ENCODE peak calls at places on chromosomes 4 and X, in nine cellular contexts. L is CD4-positive, alpha-beta T cell; M is tibial artery; P is lower leg skin; Y is heart right ventricle; A is CD8-positive, alpha-beta T cell; V is cardiac fibroblast; Z is stomach; T is left ventricle myocardium inferior. F is an unnamed sample.

GRCh38 chr4:834368-835147 is 8.6 kb upstream of the CPLX1 start:
- DNase-seq in Z (no peak), P (no peak), V (no peak), A (no peak), T (no peak), M (no peak), L (no peak), Y (no peak), F (no peak)

GRCh38 chr4:5722328-5722727 is 11.3 kb downstream of the EVC start:
- DNase-seq in Y (no peak), A (no peak), T (no peak), M (no peak), V (peak), L (no peak), P (no peak), Z (no peak), F (no peak)

GRCh38 chrX:84909151-84909550 is 94.5 kb upstream of the APOOL start:
- DNase-seq in T (no peak), V (peak), Y (no peak), L (no peak), A (no peak), M (no peak), P (no peak), Z (no peak), F (no peak)

GRCh38 chr4:3384771-3385701 is 56.7 kb upstream of the HGFAC start:
- DNase-seq in T (peak), A (no peak), Z (no peak), M (peak), L (no peak), V (no peak), P (peak), Y (peak), F (no peak)

GRCh38 chr4:132709024-132709423 is 440.1 kb upstream of the PCDH10 start:
- DNase-seq in A (no peak), L (no peak), T (no peak), P (no peak), V (no peak), Y (no peak), Z (no peak), M (no peak), F (no peak)

GRCh38 chr4:39274503-39274902 is 91.7 kb downstream of the RFC1 start:
- DNase-seq in L (no peak), M (no peak), T (no peak), P (no peak), Z (no peak), Y (no peak), V (no peak), A (no peak), F (no peak)

GRCh38 chr4:2411786-2412510 is 6.5 kb downstream of the ZFYVE28 start:
- DNase-seq in Y (no peak), Z (no peak), V (no peak), A (no peak), P (no peak), L (no peak), T (no peak), M (no peak), F (no peak)

GRCh38 chr4:140106277-140106842 is 47.6 kb downstream of the MAML3 start:
- DNase-seq in V (no peak), T (no peak), M (no peak), P (no peak), Z (no peak), A (no peak), Y (no peak), L (no peak), F (no peak)

GRCh38 chr4:74054483-74055032 is 16.1 kb upstream of the CXCL3 start:
- DNase-seq in A (no peak), Z (no peak), P (no peak), L (no peak), M (no peak), T (no peak), V (no peak), Y (no peak), F (no peak)

GRCh38 chrX:43505759-43506158 is 150.3 kb upstream of the MAOA start:
- DNase-seq in T (no peak), P (no peak), V (no peak), Z (no peak), Y (no peak), M (no peak), L (no peak), A (no peak), F (no peak)

GRCh38 chr4:3372933-3373465 is 68.8 kb upstream of the HGFAC start:
- DNase-seq in Y (peak), P (peak), T (peak), M (peak), Z (peak), L (no peak), A (no peak), V (no peak), F (no peak)

GRCh38 chr4:182642831-182643230 is 274.4 kb downstream of the DCTD start:
- DNase-seq in Y (no peak), T (no peak), P (no peak), V (peak), Z (no peak), M (no peak), A (no peak), L (no peak), F (no peak)

GRCh38 chr4:28702571-28702970 is 1841.9 kb downstream of the STIM2 start:
- DNase-seq in L (no peak), T (no peak), Z (no peak), A (no peak), P (no peak), V (peak), Y (no peak), M (no peak), F (no peak)

GRCh38 chr4:40688446-40689095 is 58.9 kb upstream of the RBM47 start:
- DNase-seq in T (no peak), A (no peak), L (no peak), M (no peak), Z (no peak), V (no peak), P (no peak), Y (no peak), F (no peak)

GRCh38 chrX:31366076-31366475 is 294.2 kb upstream of the FTHL17 start:
- DNase-seq in Y (no peak), L (no peak), P (no peak), Z (no peak), V (no peak), A (no peak), T (no peak), M (no peak), F (no peak)

GRCh38 chrX:65668362-65669310 is 1.2 kb downstream of the MSN start:
- DNase-seq in Z (peak), A (peak), T (peak), M (peak), V (peak), P (peak), Y (peak), L (peak), F (no peak)

GRCh38 chrX:131392666-131393065 is 103.6 kb upstream of the IGSF1 start:
- DNase-seq in Y (no peak), M (no peak), V (no peak), T (no peak), A (no peak), L (no peak), Z (no peak), P (no peak), F (no peak)

GRCh38 chrX:68920541-68920940 is 91.7 kb downstream of the EFNB1 start:
- DNase-seq in V (no peak), A (no peak), M (no peak), L (no peak), Z (no peak), Y (peak), P (no peak), T (no peak), F (no peak)

GRCh38 chr4:94889523-94889922 is 131.8 kb downstream of the BMPR1B start:
- DNase-seq in L (no peak), Z (no peak), M (no peak), T (no peak), V (no peak), A (no peak), P (no peak), Y (no peak), F (no peak)

GRCh38 chr4:94889961-94890360 is 132.2 kb downstream of the BMPR1B start:
- DNase-seq in A (no peak), V (peak), P (no peak), L (no peak), M (no peak), Y (no peak), T (no peak), Z (no peak), F (no peak)

GRCh38 chr4:94895081-94895480 is 137.3 kb downstream of the BMPR1B start:
- DNase-seq in Z (no peak), P (no peak), A (no peak), Y (no peak), M (no peak), V (peak), L (no peak), T (no peak), F (no peak)

GRCh38 chr4:94890579-94890978 is 132.8 kb downstream of the BMPR1B start:
- DNase-seq in L (no peak), P (no peak), T (no peak), Z (no peak), A (no peak), M (no peak), Y (no peak), V (no peak), F (no peak)

GRCh38 chr4:94892051-94892450 is 134.3 kb downstream of the BMPR1B start:
- DNase-seq in T (no peak), P (no peak), Y (no peak), V (peak), Z (no peak), L (no peak), M (no peak), A (no peak), F (no peak)
- TF ChIP-seq CTCF in T (no peak), P (no peak), Y (no peak), V (no peak), Z (no peak), L (no peak), M (no peak), A (no peak), F (no peak)

GRCh38 chr4:97404876-97405523 is 738.3 kb downstream of the STPG2 start:
- DNase-seq in A (no peak), V (no peak), Z (no peak), L (no peak), P (no peak), T (no peak), M (no peak), Y (no peak), F (no peak)
- TF ChIP-seq CTCF in A (no peak), V (no peak), Z (no peak), L (no peak), P (no peak), T (no peak), M (no peak), Y (no peak), F (no peak)

GRCh38 chrX:79511799-79512198 is 144.7 kb upstream of the ITM2A start:
- DNase-seq in L (no peak), T (no peak), A (no peak), M (no peak), P (no peak), Z (no peak), V (no peak), Y (no peak), F (no peak)

DNA sequence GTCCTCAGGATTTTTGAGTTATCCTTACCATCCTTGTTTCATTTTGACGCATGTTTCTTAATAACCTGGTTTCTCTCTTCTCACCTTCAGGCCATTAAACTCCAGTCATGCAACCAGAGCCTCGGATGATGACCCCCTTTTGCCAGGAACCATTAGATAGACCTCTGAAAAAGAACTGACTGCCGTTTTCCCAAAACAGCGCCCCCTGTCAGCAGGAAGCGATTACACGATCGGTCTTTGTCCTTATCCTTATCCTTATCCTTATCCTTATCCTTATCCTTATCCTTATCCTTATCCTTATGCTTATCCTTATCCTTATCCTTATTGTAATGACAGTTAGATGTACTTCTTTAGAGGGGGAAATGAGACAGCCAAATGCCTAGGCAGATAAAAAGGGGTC is 148.4 kb upstream of the ITM2A start:
- DNase-seq in V (no peak), A (no peak), P (no peak), Z (no peak), M (no peak), Y (no peak), L (no peak), T (no peak), F (no peak)
- TF ChIP-seq CTCF in V (no peak), A (no peak), P (no peak), Z (no peak), M (no peak), Y (no peak), L (no peak), T (no peak), F (no peak)

GRCh38 chr4:36414248-36414647 is 132.8 kb downstream of the DTHD1 start:
- DNase-seq in L (no peak), Z (no peak), V (peak), M (no peak), T (no peak), P (no peak), Y (no peak), A (no peak), F (no peak)
- TF ChIP-seq CTCF in L (no peak), Z (no peak), V (no peak), M (no peak), T (no peak), P (no peak), Y (peak), A (no peak), F (peak)

DNA sequence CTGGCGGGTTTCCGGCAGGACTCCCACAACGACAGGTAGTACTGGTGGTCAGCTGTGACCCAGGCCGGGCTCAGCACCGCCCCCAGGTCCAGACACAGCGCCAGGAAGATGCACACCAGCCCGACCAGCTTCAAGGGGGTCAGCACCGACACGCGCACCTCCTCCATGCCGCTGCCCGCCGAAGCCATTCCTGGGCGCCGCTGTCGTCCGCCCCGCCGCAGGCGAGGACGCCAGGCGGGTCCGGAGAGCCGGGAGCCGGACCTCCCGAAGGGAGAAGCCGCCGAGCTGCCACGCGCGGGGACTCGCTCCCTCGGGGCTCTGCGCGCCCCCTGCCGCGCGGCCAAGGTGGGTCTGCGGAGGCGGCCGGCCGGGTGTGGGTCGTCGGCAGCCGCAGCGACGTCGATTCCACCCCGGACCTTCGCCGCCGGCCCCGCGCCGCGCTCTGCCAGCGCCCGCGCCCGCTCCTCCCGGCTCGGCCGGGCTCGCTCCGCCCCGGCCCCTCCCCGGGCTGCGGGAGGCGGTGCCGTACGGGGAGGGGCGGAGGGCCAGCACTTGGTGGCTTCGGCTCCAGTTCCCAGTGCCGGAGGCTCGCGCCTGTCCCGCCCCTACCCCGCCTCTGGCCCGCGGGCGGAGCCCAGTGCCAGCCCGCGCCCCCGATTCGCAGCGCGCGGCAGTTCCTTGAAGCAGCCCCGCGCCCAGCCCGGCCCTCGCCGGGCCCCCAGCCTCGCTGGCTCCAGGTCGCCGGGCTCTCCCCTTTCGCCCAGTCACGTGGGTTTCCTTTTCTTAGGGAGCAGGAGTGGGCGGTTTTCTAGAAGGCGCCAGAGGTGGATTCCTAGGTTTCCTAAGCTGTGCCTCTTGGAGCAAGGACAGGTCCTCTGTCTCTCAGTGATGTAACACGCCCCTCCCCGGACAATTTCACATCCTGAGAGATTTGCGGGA is at the start of gene TMEM47:
- DNase-seq in T (peak), P (peak), Z (peak), M (peak), L (no peak), Y (peak), V (peak), A (no peak), F (peak)
- TF ChIP-seq CTCF in T (no peak), P (no peak), Z (no peak), M (no peak), L (no peak), Y (no peak), V (no peak), A (no peak), F (peak)

DNA sequence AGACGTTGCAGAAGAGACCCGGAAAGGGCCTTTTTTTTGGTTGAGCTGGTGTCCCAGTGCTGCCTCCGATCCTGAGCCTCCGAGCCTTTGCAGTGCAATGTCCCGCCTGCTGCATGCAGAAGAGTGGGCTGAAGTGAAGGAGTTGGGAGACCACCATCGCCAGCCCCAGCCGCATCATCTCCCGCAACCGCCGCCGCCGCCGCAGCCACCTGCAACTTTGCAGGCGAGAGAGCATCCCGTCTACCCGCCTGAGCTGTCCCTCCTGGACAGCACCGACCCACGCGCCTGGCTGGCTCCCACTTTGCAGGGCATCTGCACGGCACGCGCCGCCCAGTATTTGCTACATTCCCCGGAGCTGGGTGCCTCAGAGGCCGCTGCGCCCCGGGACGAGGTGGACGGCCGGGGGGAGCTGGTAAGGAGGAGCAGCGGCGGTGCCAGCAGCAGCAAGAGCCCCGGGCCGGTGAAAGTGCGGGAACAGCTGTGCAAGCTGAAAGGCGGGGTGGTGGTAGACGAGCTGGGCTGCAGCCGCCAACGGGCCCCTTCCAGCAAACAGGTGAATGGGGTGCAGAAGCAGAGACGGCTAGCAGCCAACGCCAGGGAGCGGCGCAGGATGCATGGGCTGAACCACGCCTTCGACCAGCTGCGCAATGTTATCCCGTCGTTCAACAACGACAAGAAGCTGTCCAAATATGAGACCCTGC is 427 bp downstream of the ATOH1 start:
- DNase-seq in Y (no peak), V (no peak), A (no peak), T (no peak), L (no peak), Z (no peak), M (no peak), P (no peak), F (peak)
- TF ChIP-seq CTCF in Y (no peak), V (no peak), A (no peak), T (no peak), L (no peak), Z (no peak), M (no peak), P (no peak), F (no peak)

GRCh38 chrX:106451933-106452332 is 159.8 kb upstream of the RADX start:
- DNase-seq in L (no peak), V (no peak), Y (no peak), Z (no peak), P (no peak), M (no peak), T (no peak), A (no peak), F (no peak)
- TF ChIP-seq CTCF in L (no peak), V (no peak), Y (no peak), Z (no peak), P (no peak), M (no peak), T (no peak), A (no peak), F (no peak)

GRCh38 chr4:168690199-168690598 is 193.3 kb downstream of the PALLD start:
- DNase-seq in V (no peak), Y (no peak), M (no peak), L (no peak), A (no peak), Z (no peak), T (no peak), P (no peak), F (no peak)
- TF ChIP-seq CTCF in V (no peak), Y (no peak), M (no peak), L (no peak), A (no peak), Z (no peak), T (no peak), P (no peak), F (no peak)

F was measured in type B pancreatic cell.